ENCODE peak calls at places on chromosomes 4 and X, in six cellular contexts. O is SK-N-SH, C is K562, M is HepG2, E is H1, G is GM12878. U is an unnamed sample.

GRCh38 chr4:168164915-168165548 is 72.7 kb downstream of the ANXA10 start:
- DNase-seq in E (no peak), M (peak; percentile 20), O (no peak), G (no peak), C (no peak), U (no peak)

GRCh38 chr4:37719021-37719420 is 32.8 kb upstream of the RELL1 start:
- DNase-seq in C (no peak), E (no peak), G (no peak), O (no peak), M (no peak), U (no peak)

GRCh38 chrX:45134303-45134702 is 66.4 kb downstream of the DIPK2B start:
- DNase-seq in O (no peak), C (peak; percentile 41), G (no peak), E (no peak), M (peak; percentile 77), U (no peak)

GRCh38 chrX:153739754-153740486 is 15.3 kb downstream of the ABCD1 start:
- DNase-seq in G (no peak), C (no peak), E (no peak), O (no peak), M (no peak), U (no peak)

GRCh38 chr4:3417448-3417847 is 24.3 kb upstream of the HGFAC start:
- DNase-seq in O (no peak), G (no peak), C (no peak), E (no peak), M (no peak), U (no peak)

GRCh38 chrX:63747331-63747730 is 37.7 kb downstream of the ARHGEF9 start:
- DNase-seq in O (no peak), C (no peak), G (no peak), E (no peak), M (no peak), U (no peak)

GRCh38 chr4:124943145-124943889 is 230.8 kb upstream of the ANKRD50 start:
- DNase-seq in O (no peak), G (no peak), M (no peak), E (no peak), C (no peak), U (no peak)

GRCh38 chr4:69092190-69092589 is 4.1 kb upstream of the UGT2B7 start:
- DNase-seq in E (no peak), O (no peak), M (no peak), C (no peak), G (no peak), U (no peak)

GRCh38 chr4:87041142-87041541 is 106.3 kb downstream of the AFF1 start:
- DNase-seq in O (no peak), E (no peak), M (no peak), C (no peak), G (no peak), U (no peak)

GRCh38 chr4:77092832-77093800 is 17.3 kb upstream of the CCNI start:
- DNase-seq in M (no peak), E (no peak), G (no peak), O (no peak), C (no peak), U (no peak)

GRCh38 chr4:8859550-8860095 is 12.0 kb downstream of the HMX1 start:
- DNase-seq in M (no peak), G (no peak), E (no peak), C (no peak), O (no peak), U (no peak)

GRCh38 chr4:3512719-3513118 is 19.5 kb downstream of the LRPAP1 start:
- DNase-seq in E (no peak), O (no peak), C (no peak), G (no peak), M (no peak), U (no peak)

GRCh38 chrX:96474357-96475125 is 210.1 kb upstream of the DIAPH2 start:
- DNase-seq in E (no peak), O (no peak), M (no peak), G (no peak), C (no peak), U (no peak)

GRCh38 chr4:23163649-23164436 is 471.1 kb downstream of the GBA3 start:
- DNase-seq in C (no peak), M (no peak), G (no peak), E (no peak), O (no peak), U (no peak)

GRCh38 chr4:172881645-172882044 is 287.0 kb upstream of the GALNT7 start:
- DNase-seq in C (no peak), O (no peak), G (no peak), M (no peak), E (no peak), U (no peak)
- TF ChIP-seq GABPA in C (no peak), O (no peak), G (no peak), M (no peak), E (no peak), U (no peak)

GRCh38 chr4:121697626-121698025 is 846 bp upstream of the ANXA5 start:
- DNase-seq in C (no peak), M (no peak), O (no peak), G (no peak), E (no peak), U (no peak)
- H3K4me3 ChIP-seq in C (peak overlapping the region; percentile 87), M (peak overlapping the region; percentile 97), O (peak overlapping the region; percentile 72), G (peak overlapping the region; percentile 90), E (peak overlapping the region; percentile 93), U (peak overlapping the region; percentile 87)

DNA sequence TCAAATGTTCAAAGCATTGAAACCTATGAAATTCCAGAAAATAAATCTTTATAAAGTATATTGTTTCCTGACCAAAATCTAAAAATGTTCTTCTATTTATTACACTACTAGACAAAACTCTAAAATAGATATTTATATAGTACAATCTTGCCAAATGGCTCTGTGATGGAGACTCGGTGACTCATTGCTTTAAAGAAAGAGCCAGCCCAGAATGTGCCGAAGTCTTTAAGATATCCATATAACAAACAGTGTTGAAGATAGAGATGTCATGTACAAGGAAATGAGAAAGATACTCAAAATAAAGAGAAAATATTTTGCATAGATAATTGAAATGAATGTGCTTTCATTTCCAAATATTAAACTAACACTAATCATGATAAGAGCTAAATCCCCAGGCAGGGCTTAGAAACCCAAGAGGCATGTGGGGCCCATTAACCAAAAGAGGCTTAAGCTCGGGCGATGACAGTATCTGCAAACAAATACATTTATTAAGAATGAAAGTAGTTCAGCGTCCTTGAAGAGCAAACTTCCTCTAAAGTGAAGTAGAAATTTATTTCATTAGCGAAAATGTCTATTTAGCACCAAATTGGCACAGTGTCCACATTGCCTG is 102.1 kb upstream of the FAM9B start:
- DNase-seq in G (no peak), M (no peak), E (no peak), O (no peak), C (no peak), U (no peak)
- TF ChIP-seq GABPA in G (no peak), M (no peak), E (no peak), O (no peak), C (no peak), U (no peak)

GRCh38 chrX:6735235-6735634 is 200.3 kb upstream of the VCX3A start:
- DNase-seq in G (no peak), O (no peak), C (no peak), E (no peak), M (no peak), U (no peak)

DNA sequence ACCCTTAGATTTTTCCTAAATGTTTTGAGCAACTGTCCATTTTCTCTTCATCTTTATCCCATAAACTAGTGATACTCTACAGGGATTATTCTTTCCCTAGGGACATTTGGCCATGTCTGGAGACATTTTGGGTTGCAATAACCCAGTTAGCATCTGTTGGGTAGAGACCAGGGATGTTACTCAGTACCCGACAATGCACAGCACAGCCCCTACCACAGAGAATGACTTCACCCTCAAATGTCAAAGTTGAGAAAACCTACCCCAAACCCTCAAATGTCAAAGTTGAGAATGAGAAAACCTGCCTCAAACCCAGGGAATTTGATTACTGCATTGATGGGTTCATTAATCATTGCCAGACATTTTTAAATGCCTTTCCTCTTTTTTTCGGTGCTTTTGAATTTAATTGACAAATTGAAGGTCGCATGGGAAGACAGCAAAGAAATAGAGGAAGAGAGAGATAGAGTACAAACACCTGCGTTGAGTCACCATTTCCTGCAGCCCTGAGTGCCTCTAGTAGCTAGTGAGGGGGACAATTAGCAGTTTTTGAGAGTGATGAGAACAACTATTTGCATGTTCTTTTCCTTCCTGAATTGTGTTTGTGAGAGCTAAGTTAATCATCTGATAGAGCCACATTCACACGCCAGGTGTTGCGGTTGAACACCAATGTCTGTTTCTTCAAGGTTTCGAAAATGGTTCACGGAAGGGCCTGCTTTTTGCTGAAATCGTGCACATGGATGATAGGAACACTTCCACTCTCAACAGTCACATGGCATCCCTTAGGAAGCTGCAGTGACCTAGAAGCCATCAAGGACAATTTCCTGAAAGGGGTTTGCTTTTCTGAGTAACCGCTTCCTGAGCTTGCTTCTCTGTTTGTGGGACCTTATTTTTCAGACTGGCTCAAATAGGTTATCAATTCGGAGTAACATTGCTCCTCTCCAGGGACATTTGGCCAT is 203.9 kb upstream of the VCX3A start:
- DNase-seq in G (peak; percentile 93), O (no peak), M (no peak), E (no peak), C (no peak), U (no peak)
- H3K4me3 ChIP-seq in G (no peak overlapping the region), O (no peak overlapping the region), M (no peak overlapping the region), E (no peak overlapping the region), C (no peak overlapping the region), U (no peak overlapping the region)

GRCh38 chr4:157821814-157822213 is 351.0 kb downstream of the GASK1B start:
- DNase-seq in O (no peak), C (no peak), M (no peak), G (no peak), E (no peak), U (no peak)

GRCh38 chr4:157824006-157824405 is 348.8 kb downstream of the GASK1B start:
- DNase-seq in E (no peak), G (no peak), M (no peak), O (no peak), C (no peak), U (no peak)

GRCh38 chr4:157819693-157820464 is 352.9 kb downstream of the GASK1B start:
- DNase-seq in M (no peak), O (no peak), G (no peak), E (no peak), C (no peak), U (no peak)

DNA sequence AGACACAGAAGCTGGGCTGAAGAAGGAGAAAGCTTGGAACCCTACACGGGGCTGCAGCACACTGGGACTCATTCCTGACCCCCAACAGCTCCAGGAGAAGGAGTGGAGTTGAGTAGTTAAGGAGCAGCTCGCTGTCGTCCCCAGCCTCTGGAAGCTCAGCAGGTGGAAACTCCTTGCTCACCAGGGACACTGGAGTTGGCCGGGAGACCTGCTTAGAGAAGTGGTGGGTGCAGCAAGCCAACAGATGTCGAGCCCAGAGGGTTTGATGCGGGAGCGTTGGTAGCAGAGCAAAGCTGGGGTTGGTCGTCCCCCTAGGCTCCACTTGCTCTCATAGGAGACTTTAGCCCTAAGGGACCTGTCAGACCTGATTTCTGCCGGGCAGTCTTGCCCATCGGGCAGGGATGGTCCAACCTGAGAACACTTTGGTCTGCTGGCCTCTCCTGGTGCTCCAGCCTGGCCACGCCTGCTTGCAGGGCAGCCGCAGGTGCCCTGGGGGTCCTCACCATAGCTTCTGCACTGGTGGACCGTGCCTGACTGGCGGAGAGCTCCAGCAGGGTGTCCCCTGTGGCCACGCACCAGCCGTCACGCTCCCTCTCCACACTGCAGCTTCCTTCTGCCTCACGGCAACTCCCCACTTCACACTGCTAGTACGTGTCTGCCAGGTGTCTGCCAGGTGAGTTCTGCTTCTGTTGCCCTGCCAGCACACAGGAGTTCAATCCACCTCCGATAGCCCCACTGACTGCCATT is 353.7 kb downstream of the GASK1B start:
- DNase-seq in O (no peak), M (no peak), G (no peak), E (no peak), C (no peak), U (no peak)
- TF ChIP-seq GABPA in O (no peak), M (no peak), G (no peak), E (no peak), C (no peak), U (no peak)